ENCODE peak calls at places on chromosomes 12 and 14, in seven cellular contexts. K is GM10248, U is renal cortical epithelial cell, X is Daoy, R is AML-193, Y is GM12865, Z is GM13976. J is an unnamed sample.

GRCh38 chr14:32933943-32934890 is 4.5 kb upstream of the NPAS3 start:
- DNase-seq in R (no peak), U (no peak), X (peak; percentile 68), K (no peak), Y (no peak), Z (peak; percentile 24), J (no peak)

GRCh38 chr12:123923927-123924326 is 48.7 kb downstream of the CCDC92 start:
- DNase-seq in X (no peak), U (no peak), K (no peak), R (no peak), Y (no peak), Z (no peak), J (no peak)

GRCh38 chr12:71312767-71313375 is 126.7 kb upstream of the LGR5 start:
- DNase-seq in X (no peak), Z (no peak), U (peak; percentile 87), K (no peak), Y (no peak), R (no peak), J (no peak)

GRCh38 chr14:59727073-59727661 is 143.4 kb downstream of the RTN1 start:
- DNase-seq in Z (no peak), K (no peak), U (no peak), R (no peak), X (no peak), Y (no peak), J (no peak)

GRCh38 chr12:119412811-119413794 is 78.6 kb downstream of the CCDC60 start:
- DNase-seq in X (peak; percentile 57), Y (peak; percentile 79), K (peak; percentile 58), R (peak; percentile 27), U (peak; percentile 56), Z (peak; percentile 62), J (peak; percentile 1)

GRCh38 chr12:67742461-67742860 is 93.9 kb downstream of the DYRK2 start:
- DNase-seq in X (no peak), R (no peak), Z (no peak), K (no peak), Y (no peak), U (no peak), J (no peak)

GRCh38 chr14:75981426-75981825 is 369 bp downstream of the TGFB3 start:
- DNase-seq in Y (peak; percentile 86), U (no peak), K (peak; percentile 87), X (peak; percentile 46), R (no peak), Z (peak; percentile 89), J (no peak)

GRCh38 chr14:93068721-93069120 is 47.0 kb downstream of the ITPK1 start:
- DNase-seq in X (no peak), K (no peak), R (no peak), U (no peak), Z (no peak), Y (no peak), J (no peak)

GRCh38 chr12:61538951-61539350 is 721.3 kb upstream of the USP15 start:
- DNase-seq in U (no peak), X (no peak), Y (no peak), R (peak; percentile 12), K (no peak), Z (no peak), J (no peak)

GRCh38 chr14:78297843-78298242 is 127.7 kb downstream of the NRXN3 start:
- DNase-seq in K (no peak), Y (no peak), R (no peak), Z (no peak), U (no peak), X (no peak), J (no peak)

GRCh38 chr14:38883127-38883526 is 219.9 kb downstream of the SEC23A start:
- DNase-seq in Z (no peak), U (no peak), Y (no peak), R (no peak), X (no peak), K (no peak), J (no peak)

GRCh38 chr14:97571861-97572555 is 774.8 kb downstream of the VRK1 start:
- DNase-seq in R (no peak), X (no peak), U (no peak), Z (no peak), K (no peak), Y (peak; percentile 14), J (no peak)

GRCh38 chr14:89422181-89422951 is 5.3 kb upstream of the FOXN3 start:
- DNase-seq in X (no peak), R (no peak), K (no peak), U (no peak), Z (no peak), Y (no peak), J (no peak)

GRCh38 chr12:67705394-67706370 is 57.1 kb downstream of the DYRK2 start:
- DNase-seq in R (no peak), U (no peak), X (peak; percentile 80), Z (no peak), Y (no peak), K (no peak), J (peak; percentile 57)

GRCh38 chr12:113184098-113184899 is 979 bp downstream of the DDX54 start:
- DNase-seq in U (peak; percentile 67), K (no peak), X (no peak), R (no peak), Z (no peak), Y (no peak), J (no peak)

GRCh38 chr14:101504096-101504948 is 57.0 kb upstream of the DIO3 start:
- DNase-seq in Y (no peak), K (no peak), X (no peak), U (no peak), R (no peak), Z (no peak), J (no peak)

GRCh38 chr12:106139422-106140141 is 828 bp upstream of the NUAK1 start:
- DNase-seq in U (peak; percentile 56), X (peak; percentile 94), K (peak; percentile 23), Y (peak; percentile 9), Z (no peak), R (no peak), J (no peak)

GRCh38 chr14:88426271-88426670 is 40.8 kb downstream of the SPATA7 start:
- DNase-seq in R (no peak), Z (no peak), X (no peak), K (no peak), Y (no peak), U (no peak), J (no peak)

GRCh38 chr12:1293901-1294300 is 300.5 kb downstream of the FBXL14 start:
- DNase-seq in Y (no peak), U (no peak), X (no peak), K (no peak), Z (no peak), R (no peak), J (no peak)

GRCh38 chr14:97280526-97280925 is 483.3 kb downstream of the VRK1 start:
- DNase-seq in X (peak; percentile 51), R (no peak), Z (no peak), U (peak; percentile 90), Y (no peak), K (no peak), J (no peak)